ENCODE peak calls at places on chromosomes 6 and 20, in six cellular contexts. D is stimulated activated CD4-positive, alpha-beta T cell treated with anti-CD3 and anti-CD28 coated beads, Interleukin-4, amount 100 ng/mL, for 24 hours; F is NCI-H1092 treated with DMSO at 0.1 percent for 48 hours; G is tibial artery; T is HTR-8/SVneo; R is GM19239. U is an unnamed sample.

GRCh38 chr6:110053395-110054240 is 75.5 kb downstream of the GPR6 start:
- DNase-seq in D (no peak), F (peak), G (no peak), T (peak), R (peak), U (no peak)

GRCh38 chr6:12012231-12012565 is at the start of gene HIVEP1:
- DNase-seq in D (no peak), F (no peak), G (no peak), T (no peak), R (peak), U (no peak)

GRCh38 chr20:50373674-50374286 is 136.4 kb upstream of the PTPN1 start:
- DNase-seq in D (no peak), F (no peak), G (no peak), T (no peak), R (no peak), U (no peak)

GRCh38 chr6:140300331-140300730 is 925.9 kb upstream of the CITED2 start:
- DNase-seq in D (no peak), F (no peak), G (no peak), T (no peak), R (no peak), U (no peak)

GRCh38 chr20:44884907-44885391 is 556 bp upstream of the YWHAB start:
- DNase-seq in D (no peak), F (no peak), G (no peak), T (no peak), R (no peak), U (no peak)

GRCh38 chr6:101117397-101118185 is 236.5 kb upstream of the ASCC3 start:
- DNase-seq in D (no peak), F (no peak), G (no peak), T (no peak), R (no peak), U (no peak)

GRCh38 chr20:25464501-25465204 is 57.2 kb downstream of the GINS1 start:
- DNase-seq in D (no peak), F (no peak), G (no peak), T (no peak), R (no peak), U (no peak)

GRCh38 chr6:119602215-119603178 is 252.9 kb upstream of the MAN1A1 start:
- DNase-seq in D (no peak), F (no peak), G (no peak), T (no peak), R (no peak), U (no peak)

GRCh38 chr6:30829639-30830250 is 54.6 kb upstream of the DDR1 start:
- DNase-seq in D (no peak), F (no peak), G (no peak), T (no peak), R (no peak), U (no peak)

GRCh38 chr6:45896783-45897441 is 118.7 kb downstream of the CLIC5 start:
- DNase-seq in D (no peak), F (no peak), G (no peak), T (no peak), R (no peak), U (no peak)

GRCh38 chr6:105209950-105210706 is 30.3 kb upstream of the POPDC3 start:
- DNase-seq in D (no peak), F (no peak), G (no peak), T (no peak), R (no peak), U (no peak)

GRCh38 chr20:49867453-49868215 is 47.7 kb downstream of the SPATA2 start:
- DNase-seq in D (no peak), F (no peak), G (no peak), T (no peak), R (no peak), U (no peak)

GRCh38 chr20:45987108-45987780 is 15.2 kb upstream of the ZNF335 start:
- DNase-seq in D (peak), F (peak), G (no peak), T (peak), R (peak), U (peak)

GRCh38 chr20:32067234-32067821 is 15.3 kb downstream of the HCK start:
- DNase-seq in D (no peak), F (no peak), G (no peak), T (peak), R (no peak), U (no peak)

GRCh38 chr6:160015778-160016684 is 47.1 kb downstream of the IGF2R start:
- DNase-seq in D (no peak), F (no peak), G (no peak), T (no peak), R (no peak), U (no peak)

GRCh38 chr6:37019065-37019450 is 13.6 kb downstream of the FGD2 start:
- DNase-seq in D (no peak), F (peak), G (no peak), T (no peak), R (no peak), U (no peak)

GRCh38 chr6:43699564-43700186 is 12.1 kb upstream of the MRPS18A start:
- DNase-seq in D (no peak), F (peak), G (no peak), T (no peak), R (no peak), U (no peak)

GRCh38 chr20:401682-402495 is 6.2 kb upstream of the RBCK1 start:
- DNase-seq in D (no peak), F (no peak), G (peak), T (no peak), R (no peak), U (no peak)

GRCh38 chr6:33168202-33168601 is 24.1 kb downstream of the COL11A2 start:
- DNase-seq in D (no peak), F (no peak), G (no peak), T (no peak), R (no peak), U (no peak)

GRCh38 chr20:16620961-16621360 is 47.7 kb upstream of the KIF16B start:
- DNase-seq in D (no peak), F (no peak), G (no peak), T (no peak), R (no peak), U (no peak)

GRCh38 chr6:169528755-169529154 is 173.1 kb downstream of the WDR27 start:
- DNase-seq in D (no peak), F (no peak), G (no peak), T (no peak), R (no peak), U (no peak)

GRCh38 chr20:18001131-18001921 is 32.5 kb downstream of the MGME1 start:
- DNase-seq in D (no peak), F (no peak), G (peak), T (no peak), R (no peak), U (peak)

GRCh38 chr6:102488729-102489128 is 1095.2 kb downstream of the GRIK2 start:
- DNase-seq in D (no peak), F (no peak), G (no peak), T (no peak), R (no peak), U (no peak)

GRCh38 chr6:31575952-31576684 is 753 bp downstream of the TNF start:
- DNase-seq in D (no peak), F (no peak), G (no peak), T (no peak), R (no peak), U (no peak)

U was measured in CD14-positive monocyte.